ENCODE peak calls at places on chromosomes 2 and 18, in five cellular contexts. H is omental fat pad, C is heart right ventricle, I is GM13976, Q is IMR-90. U is an unnamed sample.
A peak's percentile ranks its signal among the peaks of the same experiment; 100 is the strongest.

GRCh38 chr18:69787825-69788547 is 159.7 kb downstream of the CD226 start:
- DNase-seq in H (no peak), C (no peak), I (no peak), Q (peak; percentile 83), U (no peak)

GRCh38 chr2:210445116-210445707 is 31.3 kb downstream of the LANCL1 start:
- DNase-seq in H (no peak), C (no peak), I (peak; percentile 27), Q (peak; percentile 27), U (no peak)

GRCh38 chr2:120272763-120273481 is 20.3 kb downstream of the RALB start:
- DNase-seq in H (no peak), C (no peak), I (no peak), Q (no peak), U (no peak)

GRCh38 chr2:231717281-231718180 is 9.2 kb downstream of the PTMA start:
- DNase-seq in H (no peak), C (no peak), I (peak; percentile 78), Q (peak; percentile 76), U (peak; percentile 75)

GRCh38 chr2:19648583-19648982 is 253.2 kb downstream of the TTC32 start:
- DNase-seq in H (peak; percentile 56), C (no peak), I (no peak), Q (peak; percentile 90), U (no peak)

GRCh38 chr2:10345813-10346212 is 43.1 kb downstream of the HPCAL1 start:
- DNase-seq in H (no peak), C (no peak), I (no peak), Q (no peak), U (no peak)

GRCh38 chr2:106165064-106165463 is 29.0 kb downstream of the UXS1 start:
- DNase-seq in H (no peak), C (no peak), I (no peak), Q (no peak), U (no peak)

GRCh38 chr2:69685321-69686048 is 41.9 kb upstream of the AAK1 start:
- DNase-seq in H (no peak), C (no peak), I (no peak), Q (peak; percentile 59), U (no peak)

GRCh38 chr2:27795093-27795834 is 23.7 kb downstream of the MRPL33 start:
- DNase-seq in H (no peak), C (no peak), I (no peak), Q (no peak), U (no peak)

GRCh38 chr2:186477782-186478181 is 8.3 kb upstream of the ZC3H15 start:
- DNase-seq in H (no peak), C (no peak), I (no peak), Q (no peak), U (no peak)

GRCh38 chr18:36424741-36425142 is 127.2 kb downstream of the FHOD3 start:
- DNase-seq in H (no peak), C (no peak), I (no peak), Q (no peak), U (no peak)

GRCh38 chr2:95695613-95696012 is 103.8 kb downstream of the TRIM43 start:
- DNase-seq in H (no peak), C (peak; percentile 17), I (no peak), Q (no peak), U (no peak)

GRCh38 chr18:78677483-78678317 is 301.9 kb upstream of the SALL3 start:
- DNase-seq in H (no peak), C (no peak), I (no peak), Q (no peak), U (no peak)

GRCh38 chr18:67766930-67767329 is 250.4 kb upstream of the DSEL start:
- DNase-seq in H (no peak), C (no peak), I (no peak), Q (peak; percentile 99), U (no peak)

GRCh38 chr18:12377556-12378553 is 828 bp upstream of the AFG3L2 start:
- DNase-seq in H (no peak), C (no peak), I (no peak), Q (no peak), U (no peak)